ENCODE peak calls at places on chromosomes 12 and 14, in six cellular contexts. D is naive thymus-derived CD4-positive, alpha-beta T cell; Q is activated T-helper 1 cell treated with anti-CD3 and anti-CD28 coated beads, Interleukin-2, amount 50 U/mL, for 16 hours; Y is NCI-H1417 treated with DMSO at 0.1 percent for 48 hours; C is T-helper 17 cell; U is activated CD4-positive, alpha-beta T cell treated with anti-CD3 and anti-CD28 coated beads, Interleukin-2, amount 50 U/mL, for 1 hour. N is an unnamed sample.

GRCh38 chr14:105499256-105500035 is 8.4 kb downstream of the TEDC1 start:
- DNase-seq in D (no peak), Q (no peak), Y (no peak), C (no peak), U (peak; percentile 12), N (no peak)

GRCh38 chr12:122371475-122372045 is 50.9 kb downstream of the CLIP1 start:
- DNase-seq in D (no peak), Q (no peak), Y (no peak), C (no peak), U (no peak), N (no peak)

GRCh38 chr12:108099085-108099484 is 30.0 kb upstream of the WSCD2 start:
- DNase-seq in D (no peak), Q (no peak), Y (no peak), C (no peak), U (no peak), N (no peak)

GRCh38 chr14:72142328-72142727 is 210.1 kb downstream of the RGS6 start:
- DNase-seq in D (no peak), Q (no peak), Y (no peak), C (no peak), U (no peak), N (no peak)

GRCh38 chr14:73640796-73641195 is 4.0 kb upstream of the DNAL1 start:
- DNase-seq in D (no peak), Q (no peak), Y (no peak), C (no peak), U (no peak), N (no peak)

GRCh38 chr14:75609606-75610476 is 31.4 kb downstream of the FLVCR2 start:
- DNase-seq in D (no peak), Q (no peak), Y (no peak), C (no peak), U (no peak), N (no peak)

GRCh38 chr12:2613674-2614073 is 181.1 kb upstream of the FKBP4 start:
- DNase-seq in D (no peak), Q (no peak), Y (no peak), C (no peak), U (no peak), N (peak; percentile 90)

GRCh38 chr12:20946732-20947131 is 136.2 kb downstream of the SLCO1B3 start:
- DNase-seq in D (no peak), Q (no peak), Y (no peak), C (no peak), U (no peak), N (peak; percentile 19)

GRCh38 chr12:24920141-24920540 is 28.8 kb downstream of the BCAT1 start:
- DNase-seq in D (no peak), Q (no peak), Y (no peak), C (no peak), U (no peak), N (no peak)

GRCh38 chr12:85713368-85713767 is 122.8 kb downstream of the RASSF9 start:
- DNase-seq in D (no peak), Q (no peak), Y (no peak), C (no peak), U (no peak), N (no peak)

GRCh38 chr14:52455291-52456088 is 96.8 kb downstream of the TXNDC16 start:
- DNase-seq in D (no peak), Q (no peak), Y (no peak), C (no peak), U (no peak), N (peak; percentile 60)

GRCh38 chr12:56633465-56634241 is 3.5 kb upstream of the BAZ2A start:
- DNase-seq in D (no peak), Q (no peak), Y (no peak), C (no peak), U (no peak), N (no peak)

N was measured in astrocyte of the hippocampus.